ENCODE peak calls at places on chromosomes 4 and X, in four cellular contexts. V is suprapubic skin, A is Caki2, M is A172. Y is an unnamed sample.

GRCh38 chr4:21077967-21078366 is 377.7 kb downstream of the PACRGL start:
- DNase-seq in V (no peak), A (no peak), M (no peak), Y (no peak)

GRCh38 chr4:159097785-159098184 is 5.1 kb upstream of the RAPGEF2 start:
- DNase-seq in V (no peak), A (no peak), M (no peak), Y (no peak)

GRCh38 chr4:157978680-157979361 is 194.0 kb downstream of the GASK1B start:
- DNase-seq in V (peak; percentile 78), A (peak; percentile 63), M (peak; percentile 61), Y (peak; percentile 84)

GRCh38 chr4:122152699-122153328 is 683 bp downstream of the BLTP1 start:
- DNase-seq in V (peak; percentile 80), A (no peak), M (peak; percentile 31), Y (no peak)

GRCh38 chrX:11190745-11191510 is 79.8 kb downstream of the HCCS start:
- DNase-seq in V (no peak), A (no peak), M (no peak), Y (no peak)

GRCh38 chrX:22164770-22165388 is 107.8 kb upstream of the CBLL2 start:
- DNase-seq in V (no peak), A (peak; percentile 50), M (peak; percentile 73), Y (no peak)

GRCh38 chrX:51421972-51422371 is 74.4 kb downstream of the NUDT11 start:
- DNase-seq in V (no peak), A (peak; percentile 53), M (no peak), Y (no peak)

GRCh38 chrX:6159468-6159867 is 69.2 kb downstream of the NLGN4X start:
- DNase-seq in V (no peak), A (peak; percentile 64), M (no peak), Y (no peak)

GRCh38 chr4:88792268-88792781 is 94.7 kb upstream of the NAP1L5 start:
- DNase-seq in V (no peak), A (peak; percentile 78), M (peak; percentile 68), Y (peak; percentile 87)

GRCh38 chr4:145099653-145100052 is 1.5 kb downstream of the ABCE1 start:
- DNase-seq in V (no peak), A (no peak), M (peak; percentile 1), Y (peak; percentile 66)

GRCh38 chr4:153409412-153409811 is 56.7 kb upstream of the TMEM131L start:
- DNase-seq in V (no peak), A (no peak), M (peak; percentile 16), Y (no peak)

GRCh38 chr4:83810428-83810827 is 274.5 kb downstream of the GPAT3 start:
- DNase-seq in V (no peak), A (no peak), M (no peak), Y (no peak)

GRCh38 chr4:54708339-54709279 is 50.9 kb downstream of the KIT start:
- DNase-seq in V (no peak), A (no peak), M (no peak), Y (no peak)

GRCh38 chr4:1243451-1244080 is 5.4 kb downstream of the CTBP1 start:
- DNase-seq in V (peak; percentile 72), A (no peak), M (no peak), Y (no peak)

GRCh38 chr4:101370663-101371210 is 23.4 kb upstream of the PPP3CA start:
- DNase-seq in V (no peak), A (no peak), M (no peak), Y (no peak)